ENCODE peak calls at places on chromosomes 3 and 15, in seven cellular contexts. One of them, this sample, is unnamed.

GRCh38 chr15:78303729-78304486 is 4.5 kb upstream of the SKIC8 start:
- DNase-seq in mesenchymal stem cell: no peak
- DNase-seq in IMR-90: no peak
- DNase-seq in H9: peak; percentile 79
- DNase-seq in neuronal stem cell: no peak
- DNase-seq in trophoblast cell: no peak
- DNase-seq in H1: no peak
- DNase-seq in this sample: no peak

GRCh38 chr15:89115547-89115946 is 27.3 kb downstream of the ABHD2 start:
- DNase-seq in mesenchymal stem cell: no peak
- DNase-seq in IMR-90: no peak
- DNase-seq in H9: no peak
- DNase-seq in neuronal stem cell: no peak
- DNase-seq in trophoblast cell: no peak
- DNase-seq in H1: no peak
- DNase-seq in this sample: no peak

GRCh38 chr3:148937477-148937876 is 53.9 kb upstream of the GYG1 start:
- DNase-seq in mesenchymal stem cell: no peak
- DNase-seq in IMR-90: peak; percentile 11
- DNase-seq in H9: no peak
- DNase-seq in neuronal stem cell: no peak
- DNase-seq in trophoblast cell: no peak
- DNase-seq in H1: no peak
- DNase-seq in this sample: no peak

GRCh38 chr3:141279074-141279945 is 47.7 kb downstream of the PXYLP1 start:
- DNase-seq in mesenchymal stem cell: peak; percentile 27
- DNase-seq in IMR-90: peak; percentile 50
- DNase-seq in H9: no peak
- DNase-seq in neuronal stem cell: no peak
- DNase-seq in trophoblast cell: no peak
- DNase-seq in H1: no peak
- DNase-seq in this sample: peak; percentile 58

GRCh38 chr3:12158387-12159226 is at the start of gene TIMP4:
- DNase-seq in mesenchymal stem cell: peak; percentile 46
- DNase-seq in IMR-90: peak; percentile 28
- DNase-seq in H9: peak; percentile 63
- DNase-seq in neuronal stem cell: peak; percentile 14
- DNase-seq in trophoblast cell: peak; percentile 49
- DNase-seq in H1: peak; percentile 36
- DNase-seq in this sample: peak; percentile 83

GRCh38 chr3:81043009-81043408 is 718.4 kb downstream of the GBE1 start:
- DNase-seq in mesenchymal stem cell: no peak
- DNase-seq in IMR-90: no peak
- DNase-seq in H9: no peak
- DNase-seq in neuronal stem cell: no peak
- DNase-seq in trophoblast cell: no peak
- DNase-seq in H1: no peak
- DNase-seq in this sample: no peak

GRCh38 chr3:16728762-16729745 is 123.8 kb upstream of the DAZL start:
- DNase-seq in mesenchymal stem cell: no peak
- DNase-seq in IMR-90: peak; percentile 63
- DNase-seq in H9: no peak
- DNase-seq in neuronal stem cell: no peak
- DNase-seq in trophoblast cell: peak; percentile 86
- DNase-seq in H1: no peak
- DNase-seq in this sample: no peak

GRCh38 chr3:57729339-57730039 is 26.6 kb upstream of the SLMAP start:
- DNase-seq in mesenchymal stem cell: no peak
- DNase-seq in IMR-90: peak; percentile 35
- DNase-seq in H9: no peak
- DNase-seq in neuronal stem cell: no peak
- DNase-seq in trophoblast cell: no peak
- DNase-seq in H1: no peak
- DNase-seq in this sample: no peak

GRCh38 chr3:184005981-184006507 is 11.6 kb downstream of the ABCC5 start:
- DNase-seq in mesenchymal stem cell: peak; percentile 28
- DNase-seq in IMR-90: peak; percentile 37
- DNase-seq in H9: peak; percentile 50
- DNase-seq in neuronal stem cell: no peak
- DNase-seq in trophoblast cell: no peak
- DNase-seq in H1: no peak
- DNase-seq in this sample: peak; percentile 80

GRCh38 chr3:128081846-128082245 is 29.6 kb downstream of the SEC61A1 start:
- DNase-seq in mesenchymal stem cell: peak; percentile 40
- DNase-seq in IMR-90: peak; percentile 78
- DNase-seq in H9: no peak
- DNase-seq in neuronal stem cell: no peak
- DNase-seq in trophoblast cell: no peak
- DNase-seq in H1: no peak
- DNase-seq in this sample: no peak

GRCh38 chr3:152193673-152194267 is 75.0 kb upstream of the MBNL1 start:
- DNase-seq in mesenchymal stem cell: no peak
- DNase-seq in IMR-90: no peak
- DNase-seq in H9: no peak
- DNase-seq in neuronal stem cell: no peak
- DNase-seq in trophoblast cell: no peak
- DNase-seq in H1: no peak
- DNase-seq in this sample: no peak

GRCh38 chr3:49017978-49018706 is at the start of gene DALRD3:
- DNase-seq in mesenchymal stem cell: peak; percentile 74
- DNase-seq in IMR-90: peak; percentile 51
- DNase-seq in H9: peak; percentile 86
- DNase-seq in neuronal stem cell: peak; percentile 56
- DNase-seq in trophoblast cell: peak; percentile 71
- DNase-seq in H1: peak; percentile 47
- DNase-seq in this sample: peak; percentile 75

GRCh38 chr3:27174530-27174929 is 194.7 kb downstream of the NEK10 start:
- DNase-seq in mesenchymal stem cell: no peak
- DNase-seq in IMR-90: no peak
- DNase-seq in H9: no peak
- DNase-seq in neuronal stem cell: no peak
- DNase-seq in trophoblast cell: no peak
- DNase-seq in H1: no peak
- DNase-seq in this sample: peak; percentile 14

GRCh38 chr3:143158549-143158988 is 39.0 kb downstream of the CHST2 start:
- DNase-seq in mesenchymal stem cell: no peak
- DNase-seq in IMR-90: peak; percentile 59
- DNase-seq in H9: no peak
- DNase-seq in neuronal stem cell: no peak
- DNase-seq in trophoblast cell: peak; percentile 18
- DNase-seq in H1: no peak
- DNase-seq in this sample: no peak

GRCh38 chr3:4794798-4795197 is 184.4 kb upstream of the BHLHE40 start:
- DNase-seq in mesenchymal stem cell: no peak
- DNase-seq in IMR-90: no peak
- DNase-seq in H9: no peak
- DNase-seq in neuronal stem cell: no peak
- DNase-seq in trophoblast cell: no peak
- DNase-seq in H1: no peak
- DNase-seq in this sample: no peak

GRCh38 chr15:85297537-85297936 is 82.9 kb upstream of the AKAP13 start:
- DNase-seq in mesenchymal stem cell: no peak
- DNase-seq in IMR-90: no peak
- DNase-seq in H9: no peak
- DNase-seq in neuronal stem cell: no peak
- DNase-seq in trophoblast cell: no peak
- DNase-seq in H1: no peak
- DNase-seq in this sample: no peak

GRCh38 chr3:72821170-72821781 is 27.0 kb downstream of the SHQ1 start:
- DNase-seq in mesenchymal stem cell: peak; percentile 70
- DNase-seq in IMR-90: peak; percentile 53
- DNase-seq in H9: no peak
- DNase-seq in neuronal stem cell: no peak
- DNase-seq in trophoblast cell: no peak
- DNase-seq in H1: no peak
- DNase-seq in this sample: no peak

GRCh38 chr3:136819784-136820640 is 1.1 kb downstream of the SLC35G2 start:
- DNase-seq in mesenchymal stem cell: peak; percentile 79
- DNase-seq in IMR-90: peak; percentile 69
- DNase-seq in H9: peak; percentile 80
- DNase-seq in neuronal stem cell: peak; percentile 27
- DNase-seq in trophoblast cell: peak; percentile 55
- DNase-seq in H1: no peak
- DNase-seq in this sample: peak; percentile 90

GRCh38 chr15:65980824-65981456 is 111.6 kb downstream of the RAB11A start:
- DNase-seq in mesenchymal stem cell: peak; percentile 67
- DNase-seq in IMR-90: peak; percentile 79
- DNase-seq in H9: peak; percentile 87
- DNase-seq in neuronal stem cell: peak; percentile 51
- DNase-seq in trophoblast cell: no peak
- DNase-seq in H1: peak; percentile 69
- DNase-seq in this sample: peak; percentile 86

GRCh38 chr15:87681054-87681453 is 575.5 kb downstream of the NTRK3 start:
- DNase-seq in mesenchymal stem cell: no peak
- DNase-seq in IMR-90: no peak
- DNase-seq in H9: no peak
- DNase-seq in neuronal stem cell: no peak
- DNase-seq in trophoblast cell: no peak
- DNase-seq in H1: no peak
- DNase-seq in this sample: no peak

GRCh38 chr3:66068255-66068654 is 29.5 kb upstream of the MAGI1 start:
- DNase-seq in mesenchymal stem cell: no peak
- DNase-seq in IMR-90: no peak
- DNase-seq in H9: no peak
- DNase-seq in neuronal stem cell: no peak
- DNase-seq in trophoblast cell: no peak
- DNase-seq in H1: no peak
- DNase-seq in this sample: no peak

GRCh38 chr3:12977117-12977808 is 96.0 kb downstream of the IQSEC1 start:
- DNase-seq in mesenchymal stem cell: no peak
- DNase-seq in IMR-90: no peak
- DNase-seq in H9: no peak
- DNase-seq in neuronal stem cell: no peak
- DNase-seq in trophoblast cell: no peak
- DNase-seq in H1: no peak
- DNase-seq in this sample: peak; percentile 59

GRCh38 chr3:133701435-133702358 is 40.0 kb upstream of the TOPBP1 start:
- DNase-seq in mesenchymal stem cell: no peak
- DNase-seq in IMR-90: no peak
- DNase-seq in H9: no peak
- DNase-seq in neuronal stem cell: no peak
- DNase-seq in trophoblast cell: no peak
- DNase-seq in H1: no peak
- DNase-seq in this sample: no peak

GRCh38 chr15:40115670-40116093 is 7.0 kb upstream of the BMF start:
- DNase-seq in mesenchymal stem cell: no peak
- DNase-seq in IMR-90: no peak
- DNase-seq in H9: peak; percentile 67
- DNase-seq in neuronal stem cell: no peak
- DNase-seq in trophoblast cell: peak; percentile 28
- DNase-seq in H1: no peak
- DNase-seq in this sample: peak; percentile 82

GRCh38 chr15:82538961-82539689 is 1.1 kb downstream of the RPS17 start:
- DNase-seq in mesenchymal stem cell: peak; percentile 34
- DNase-seq in IMR-90: no peak
- DNase-seq in H9: no peak
- DNase-seq in neuronal stem cell: no peak
- DNase-seq in trophoblast cell: no peak
- DNase-seq in H1: no peak
- DNase-seq in this sample: peak; percentile 38

DNA sequence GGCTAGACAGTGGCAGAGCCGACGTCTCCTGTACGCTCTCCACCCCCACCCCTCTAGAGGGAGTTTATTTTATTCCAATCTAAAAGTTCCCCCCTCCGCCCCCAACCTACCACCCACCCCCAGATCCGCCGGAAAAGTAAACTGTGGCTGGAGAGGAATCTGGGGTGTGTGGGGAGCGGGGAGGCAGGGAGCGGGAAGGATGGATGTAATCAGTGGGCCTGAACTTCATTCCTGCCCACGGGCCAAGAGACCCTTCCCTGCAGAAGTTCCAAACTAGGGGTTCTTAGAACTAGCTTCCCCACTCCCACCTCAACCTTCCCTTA is 547 bp upstream of the CSRNP1 start:
- DNase-seq in mesenchymal stem cell: no peak
- DNase-seq in IMR-90: no peak
- DNase-seq in H9: no peak
- DNase-seq in neuronal stem cell: no peak
- DNase-seq in trophoblast cell: no peak
- DNase-seq in H1: no peak
- DNase-seq in this sample: no peak
- H3K4ac ChIP-seq in mesenchymal stem cell: no peak overlapping the region
- H3K4ac ChIP-seq in IMR-90: peak overlapping the region; percentile 84
- H3K4ac ChIP-seq in H9: no peak overlapping the region
- H3K4ac ChIP-seq in neuronal stem cell: no peak overlapping the region
- H3K4ac ChIP-seq in trophoblast cell: peak overlapping the region; percentile 80
- H3K4ac ChIP-seq in H1: no peak overlapping the region
- H3K4ac ChIP-seq in this sample: peak overlapping the region; percentile 98

DNA sequence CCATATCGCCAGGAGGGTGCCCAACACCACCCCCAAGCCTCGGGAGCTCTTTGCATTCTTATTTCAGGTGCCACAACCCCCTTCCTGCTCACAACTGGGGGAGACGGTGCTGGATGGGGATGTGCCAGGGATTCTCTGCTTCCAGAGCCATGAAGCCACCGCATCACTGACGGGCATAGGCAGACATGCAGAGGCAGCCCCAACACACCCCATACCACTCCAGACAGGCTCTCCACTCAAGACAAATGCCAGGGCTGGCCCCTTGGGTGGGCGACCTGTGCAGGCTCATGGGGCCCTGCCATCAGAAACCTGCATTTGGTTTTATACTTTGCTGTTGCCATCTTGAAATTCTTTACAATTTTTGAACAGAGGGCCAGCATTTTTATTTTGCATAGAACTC is 27.0 kb upstream of the TRPM1 start:
- DNase-seq in mesenchymal stem cell: no peak
- DNase-seq in IMR-90: no peak
- DNase-seq in H9: no peak
- DNase-seq in neuronal stem cell: no peak
- DNase-seq in trophoblast cell: no peak
- DNase-seq in H1: no peak
- DNase-seq in this sample: no peak
- H3K4ac ChIP-seq in mesenchymal stem cell: no peak overlapping the region
- H3K4ac ChIP-seq in IMR-90: no peak overlapping the region
- H3K4ac ChIP-seq in H9: no peak overlapping the region
- H3K4ac ChIP-seq in neuronal stem cell: no peak overlapping the region
- H3K4ac ChIP-seq in trophoblast cell: no peak overlapping the region
- H3K4ac ChIP-seq in H1: no peak overlapping the region
- H3K4ac ChIP-seq in this sample: no peak overlapping the region

GRCh38 chr3:64097920-64098319 is 74.6 kb upstream of the PSMD6 start:
- DNase-seq in mesenchymal stem cell: no peak
- DNase-seq in IMR-90: no peak
- DNase-seq in H9: no peak
- DNase-seq in neuronal stem cell: no peak
- DNase-seq in trophoblast cell: no peak
- DNase-seq in H1: no peak
- DNase-seq in this sample: no peak
- H3K4ac ChIP-seq in mesenchymal stem cell: no peak overlapping the region
- H3K4ac ChIP-seq in IMR-90: no peak overlapping the region
- H3K4ac ChIP-seq in H9: no peak overlapping the region
- H3K4ac ChIP-seq in neuronal stem cell: no peak overlapping the region
- H3K4ac ChIP-seq in trophoblast cell: no peak overlapping the region
- H3K4ac ChIP-seq in H1: no peak overlapping the region
- H3K4ac ChIP-seq in this sample: no peak overlapping the region

DNA sequence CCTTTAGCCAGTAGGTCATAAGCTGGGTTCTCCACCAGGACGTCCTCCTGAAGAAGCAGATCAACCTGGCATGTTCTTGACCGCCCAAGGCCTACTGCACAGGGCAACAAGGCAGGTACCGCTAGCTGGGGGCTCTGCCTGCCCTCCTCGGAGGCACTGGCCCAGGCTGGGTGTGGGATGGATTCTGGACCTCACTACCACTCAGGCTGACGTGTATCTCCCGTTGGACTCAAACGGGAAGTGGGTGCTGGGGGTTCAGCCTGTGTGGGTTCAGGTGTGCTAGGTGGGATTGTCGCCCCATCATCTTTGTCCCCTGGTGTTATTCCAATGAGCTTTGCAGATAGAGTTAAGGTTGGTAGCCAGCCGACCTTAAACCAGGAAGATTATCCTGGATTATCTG is 95.0 kb upstream of the SNRPA1 start:
- DNase-seq in mesenchymal stem cell: no peak
- DNase-seq in IMR-90: no peak
- DNase-seq in H9: no peak
- DNase-seq in neuronal stem cell: no peak
- DNase-seq in trophoblast cell: no peak
- DNase-seq in H1: no peak
- DNase-seq in this sample: no peak
- H3K4ac ChIP-seq in mesenchymal stem cell: no peak overlapping the region
- H3K4ac ChIP-seq in IMR-90: no peak overlapping the region
- H3K4ac ChIP-seq in H9: no peak overlapping the region
- H3K4ac ChIP-seq in neuronal stem cell: no peak overlapping the region
- H3K4ac ChIP-seq in trophoblast cell: no peak overlapping the region
- H3K4ac ChIP-seq in H1: no peak overlapping the region
- H3K4ac ChIP-seq in this sample: no peak overlapping the region